ENCODE peak calls at places on chromosomes 4 and X, in six cellular contexts. One of them, this sample, is unnamed.

GRCh38 chrX:80812176-80812575 is 2.5 kb upstream of the BRWD3 start:
- DNase-seq in stromal cell of bone marrow: no peak
- DNase-seq in cardiac fibroblast: peak
- DNase-seq in fibroblast of lung: peak
- DNase-seq in substantia nigra: peak
- DNase-seq in hepatocyte: peak
- DNase-seq in this sample: no peak

GRCh38 chr4:152307669-152308068 is 228.2 kb downstream of the FBXW7 start:
- DNase-seq in cardiac fibroblast: no peak
- DNase-seq in hepatocyte: no peak
- DNase-seq in fibroblast of lung: no peak
- DNase-seq in stromal cell of bone marrow: no peak
- DNase-seq in substantia nigra: no peak
- DNase-seq in this sample: no peak

GRCh38 chr4:42008011-42008786 is 17.9 kb downstream of the SLC30A9 start:
- DNase-seq in hepatocyte: no peak
- DNase-seq in stromal cell of bone marrow: no peak
- DNase-seq in fibroblast of lung: no peak
- DNase-seq in cardiac fibroblast: no peak
- DNase-seq in substantia nigra: no peak
- DNase-seq in this sample: no peak

GRCh38 chr4:184988611-184989010 is 29.7 kb upstream of the HELT start:
- DNase-seq in fibroblast of lung: no peak
- DNase-seq in cardiac fibroblast: no peak
- DNase-seq in substantia nigra: no peak
- DNase-seq in hepatocyte: no peak
- DNase-seq in stromal cell of bone marrow: no peak
- DNase-seq in this sample: no peak

GRCh38 chrX:55028040-55028439 is 2.7 kb downstream of the ALAS2 start:
- DNase-seq in stromal cell of bone marrow: no peak
- DNase-seq in fibroblast of lung: no peak
- DNase-seq in hepatocyte: no peak
- DNase-seq in cardiac fibroblast: no peak
- DNase-seq in substantia nigra: no peak
- DNase-seq in this sample: no peak

GRCh38 chr4:163611172-163611571 is 116.7 kb downstream of the TMA16 start:
- DNase-seq in substantia nigra: no peak
- DNase-seq in cardiac fibroblast: no peak
- DNase-seq in stromal cell of bone marrow: no peak
- DNase-seq in fibroblast of lung: no peak
- DNase-seq in hepatocyte: no peak
- DNase-seq in this sample: no peak

GRCh38 chr4:3223986-3224748 is 24.8 kb upstream of the MSANTD1 start:
- DNase-seq in cardiac fibroblast: no peak
- DNase-seq in stromal cell of bone marrow: no peak
- DNase-seq in substantia nigra: no peak
- DNase-seq in hepatocyte: no peak
- DNase-seq in fibroblast of lung: no peak
- DNase-seq in this sample: no peak

GRCh38 chr4:174427562-174428140 is 94.6 kb downstream of the HPGD start:
- DNase-seq in cardiac fibroblast: peak
- DNase-seq in hepatocyte: no peak
- DNase-seq in fibroblast of lung: peak
- DNase-seq in substantia nigra: no peak
- DNase-seq in stromal cell of bone marrow: no peak
- DNase-seq in this sample: no peak

GRCh38 chrX:95076449-95076848 is 1402.4 kb downstream of the FAM133A start:
- DNase-seq in hepatocyte: peak
- DNase-seq in fibroblast of lung: no peak
- DNase-seq in cardiac fibroblast: peak
- DNase-seq in substantia nigra: no peak
- DNase-seq in stromal cell of bone marrow: no peak
- DNase-seq in this sample: no peak

GRCh38 chr4:62952366-62952765 is 1456.9 kb downstream of the TECRL start:
- DNase-seq in substantia nigra: no peak
- DNase-seq in cardiac fibroblast: no peak
- DNase-seq in hepatocyte: no peak
- DNase-seq in fibroblast of lung: no peak
- DNase-seq in stromal cell of bone marrow: no peak
- DNase-seq in this sample: no peak